ENCODE peak calls at places on chromosome 9, in five cellular contexts. One of them, this sample, is unnamed.

GRCh38 chr9:123616707-123617106 is 260.7 kb downstream of the CRB2 start:
- DNase-seq in activated B cell treated with CpG ODN at 0.5 μM for 24 hours: no peak
- DNase-seq in AG09319: no peak
- DNase-seq in ovary: no peak
- DNase-seq in A549: no peak
- DNase-seq in this sample: no peak

GRCh38 chr9:82763631-82764030 is 299.3 kb downstream of the RASEF start:
- DNase-seq in AG09319: no peak
- DNase-seq in A549: no peak
- DNase-seq in activated B cell treated with CpG ODN at 0.5 μM for 24 hours: no peak
- DNase-seq in ovary: no peak
- DNase-seq in this sample: no peak

GRCh38 chr9:7405924-7406604 is 393.5 kb downstream of the DMAC1 start:
- DNase-seq in AG09319: no peak
- DNase-seq in activated B cell treated with CpG ODN at 0.5 μM for 24 hours: no peak
- DNase-seq in A549: no peak
- DNase-seq in ovary: no peak
- DNase-seq in this sample: no peak

GRCh38 chr9:120876842-120877240 is at the start of gene PHF19:
- DNase-seq in ovary: peak; percentile 58
- DNase-seq in activated B cell treated with CpG ODN at 0.5 μM for 24 hours: no peak
- DNase-seq in A549: peak; percentile 78
- DNase-seq in AG09319: no peak
- DNase-seq in this sample: no peak

GRCh38 chr9:75833765-75834164 is 56.7 kb upstream of the PCSK5 start:
- DNase-seq in ovary: no peak
- DNase-seq in A549: no peak
- DNase-seq in AG09319: no peak
- DNase-seq in activated B cell treated with CpG ODN at 0.5 μM for 24 hours: no peak
- DNase-seq in this sample: no peak

GRCh38 chr9:99169982-99170761 is 51.6 kb downstream of the ALG2 start:
- DNase-seq in AG09319: no peak
- DNase-seq in activated B cell treated with CpG ODN at 0.5 μM for 24 hours: no peak
- DNase-seq in ovary: no peak
- DNase-seq in A549: no peak
- DNase-seq in this sample: no peak

GRCh38 chr9:115672477-115673316 is 480.9 kb upstream of the PAPPA start:
- DNase-seq in activated B cell treated with CpG ODN at 0.5 μM for 24 hours: no peak
- DNase-seq in ovary: no peak
- DNase-seq in AG09319: peak; percentile 95
- DNase-seq in A549: peak; percentile 84
- DNase-seq in this sample: peak; percentile 36

GRCh38 chr9:125989090-125989501 is 241.9 kb downstream of the PBX3 start:
- DNase-seq in A549: no peak
- DNase-seq in ovary: no peak
- DNase-seq in activated B cell treated with CpG ODN at 0.5 μM for 24 hours: no peak
- DNase-seq in AG09319: no peak
- DNase-seq in this sample: no peak

GRCh38 chr9:75640250-75640649 is 250.2 kb upstream of the PCSK5 start:
- DNase-seq in A549: no peak
- DNase-seq in AG09319: no peak
- DNase-seq in activated B cell treated with CpG ODN at 0.5 μM for 24 hours: no peak
- DNase-seq in ovary: no peak
- DNase-seq in this sample: no peak

GRCh38 chr9:70816891-70817290 is 304.5 kb downstream of the TRPM3 start:
- DNase-seq in activated B cell treated with CpG ODN at 0.5 μM for 24 hours: no peak
- DNase-seq in AG09319: no peak
- DNase-seq in A549: no peak
- DNase-seq in ovary: no peak
- DNase-seq in this sample: no peak

GRCh38 chr9:98521141-98521540 is 187.6 kb downstream of the GABBR2 start:
- DNase-seq in A549: no peak
- DNase-seq in ovary: no peak
- DNase-seq in activated B cell treated with CpG ODN at 0.5 μM for 24 hours: no peak
- DNase-seq in AG09319: no peak
- DNase-seq in this sample: no peak

GRCh38 chr9:70945301-70945700 is 176.1 kb downstream of the TRPM3 start:
- DNase-seq in activated B cell treated with CpG ODN at 0.5 μM for 24 hours: no peak
- DNase-seq in ovary: no peak
- DNase-seq in AG09319: no peak
- DNase-seq in A549: no peak
- DNase-seq in this sample: no peak

GRCh38 chr9:75892168-75892901 is 1.9 kb downstream of the PCSK5 start:
- DNase-seq in activated B cell treated with CpG ODN at 0.5 μM for 24 hours: no peak
- DNase-seq in ovary: peak; percentile 66
- DNase-seq in AG09319: no peak
- DNase-seq in A549: peak; percentile 35
- DNase-seq in this sample: peak; percentile 64

GRCh38 chr9:71549023-71549422 is 219.3 kb downstream of the CEMIP2 start:
- DNase-seq in ovary: no peak
- DNase-seq in AG09319: no peak
- DNase-seq in activated B cell treated with CpG ODN at 0.5 μM for 24 hours: no peak
- DNase-seq in A549: no peak
- DNase-seq in this sample: no peak

GRCh38 chr9:79896390-79896789 is 324.6 kb downstream of the TLE4 start:
- DNase-seq in ovary: no peak
- DNase-seq in A549: no peak
- DNase-seq in activated B cell treated with CpG ODN at 0.5 μM for 24 hours: no peak
- DNase-seq in AG09319: no peak
- DNase-seq in this sample: no peak

GRCh38 chr9:93557366-93558137 is 18.8 kb upstream of the PHF2 start:
- DNase-seq in ovary: no peak
- DNase-seq in activated B cell treated with CpG ODN at 0.5 μM for 24 hours: no peak
- DNase-seq in A549: no peak
- DNase-seq in AG09319: no peak
- DNase-seq in this sample: no peak

GRCh38 chr9:86035827-86036440 is 63.4 kb downstream of the GOLM1 start:
- DNase-seq in A549: no peak
- DNase-seq in ovary: no peak
- DNase-seq in activated B cell treated with CpG ODN at 0.5 μM for 24 hours: no peak
- DNase-seq in AG09319: no peak
- DNase-seq in this sample: no peak

GRCh38 chr9:21326526-21327139 is 8.6 kb downstream of the KLHL9 start:
- DNase-seq in ovary: no peak
- DNase-seq in A549: peak; percentile 40
- DNase-seq in activated B cell treated with CpG ODN at 0.5 μM for 24 hours: no peak
- DNase-seq in AG09319: no peak
- DNase-seq in this sample: no peak

GRCh38 chr9:83937861-83938455 is 16.7 kb upstream of the KIF27 start:
- DNase-seq in AG09319: no peak
- DNase-seq in ovary: no peak
- DNase-seq in activated B cell treated with CpG ODN at 0.5 μM for 24 hours: no peak
- DNase-seq in A549: peak; percentile 56
- DNase-seq in this sample: peak; percentile 28

GRCh38 chr9:89497181-89497963 is 541 bp downstream of the SEMA4D start:
- DNase-seq in AG09319: no peak
- DNase-seq in ovary: no peak
- DNase-seq in A549: peak; percentile 24
- DNase-seq in activated B cell treated with CpG ODN at 0.5 μM for 24 hours: peak; percentile 26
- DNase-seq in this sample: peak; percentile 13

GRCh38 chr9:73869261-73869660 is 627.9 kb upstream of the RORB start:
- DNase-seq in AG09319: no peak
- DNase-seq in activated B cell treated with CpG ODN at 0.5 μM for 24 hours: no peak
- DNase-seq in A549: no peak
- DNase-seq in ovary: no peak
- DNase-seq in this sample: peak; percentile 22

GRCh38 chr9:133572821-133573361 is 36.3 kb downstream of the FAM163B start:
- DNase-seq in ovary: no peak
- DNase-seq in activated B cell treated with CpG ODN at 0.5 μM for 24 hours: no peak
- DNase-seq in AG09319: no peak
- DNase-seq in A549: no peak
- DNase-seq in this sample: no peak

GRCh38 chr9:4691794-4692193 is 12.4 kb downstream of the CDC37L1 start:
- DNase-seq in AG09319: no peak
- DNase-seq in A549: no peak
- DNase-seq in activated B cell treated with CpG ODN at 0.5 μM for 24 hours: no peak
- DNase-seq in ovary: no peak
- DNase-seq in this sample: no peak

GRCh38 chr9:95992536-95992935 is 117.0 kb downstream of the ERCC6L2 start:
- DNase-seq in A549: no peak
- DNase-seq in activated B cell treated with CpG ODN at 0.5 μM for 24 hours: no peak
- DNase-seq in ovary: no peak
- DNase-seq in AG09319: no peak
- DNase-seq in this sample: no peak

GRCh38 chr9:127212453-127212852 is 52.1 kb upstream of the GARNL3 start:
- DNase-seq in ovary: no peak
- DNase-seq in A549: no peak
- DNase-seq in AG09319: no peak
- DNase-seq in activated B cell treated with CpG ODN at 0.5 μM for 24 hours: no peak
- DNase-seq in this sample: no peak

GRCh38 chr9:110578896-110579752 is at the start of gene SVEP1:
- DNase-seq in AG09319: no peak
- DNase-seq in ovary: peak; percentile 36
- DNase-seq in A549: peak; percentile 15
- DNase-seq in activated B cell treated with CpG ODN at 0.5 μM for 24 hours: no peak
- DNase-seq in this sample: no peak

GRCh38 chr9:116087246-116087645 is 66.3 kb upstream of the PAPPA start:
- DNase-seq in activated B cell treated with CpG ODN at 0.5 μM for 24 hours: no peak
- DNase-seq in AG09319: no peak
- DNase-seq in A549: peak; percentile 8
- DNase-seq in ovary: no peak
- DNase-seq in this sample: no peak

GRCh38 chr9:25850803-25851202 is 172.6 kb upstream of the TUSC1 start:
- DNase-seq in AG09319: no peak
- DNase-seq in ovary: no peak
- DNase-seq in activated B cell treated with CpG ODN at 0.5 μM for 24 hours: no peak
- DNase-seq in A549: no peak
- DNase-seq in this sample: no peak

GRCh38 chr9:96483733-96484240 is 33.8 kb downstream of the HABP4 start:
- DNase-seq in activated B cell treated with CpG ODN at 0.5 μM for 24 hours: no peak
- DNase-seq in ovary: no peak
- DNase-seq in A549: no peak
- DNase-seq in AG09319: no peak
- DNase-seq in this sample: no peak

GRCh38 chr9:77432053-77432452 is 216.1 kb downstream of the GNA14 start:
- DNase-seq in ovary: no peak
- DNase-seq in activated B cell treated with CpG ODN at 0.5 μM for 24 hours: no peak
- DNase-seq in AG09319: no peak
- DNase-seq in A549: no peak
- DNase-seq in this sample: no peak
- TF ChIP-seq CTCF in ovary: no peak
- TF ChIP-seq CTCF in activated B cell treated with CpG ODN at 0.5 μM for 24 hours: no peak
- TF ChIP-seq CTCF in AG09319: no peak
- TF ChIP-seq CTCF in A549: no peak
- TF ChIP-seq CTCF in this sample: no peak

GRCh38 chr9:136265561-136266355 is 20.1 kb upstream of the QSOX2 start:
- DNase-seq in activated B cell treated with CpG ODN at 0.5 μM for 24 hours: no peak
- DNase-seq in AG09319: no peak
- DNase-seq in ovary: no peak
- DNase-seq in A549: no peak
- DNase-seq in this sample: no peak

GRCh38 chr9:136268318-136268717 is 22.7 kb upstream of the QSOX2 start:
- DNase-seq in activated B cell treated with CpG ODN at 0.5 μM for 24 hours: no peak
- DNase-seq in A549: no peak
- DNase-seq in ovary: no peak
- DNase-seq in AG09319: no peak
- DNase-seq in this sample: no peak

GRCh38 chr9:136268776-136269175 is 23.2 kb upstream of the QSOX2 start:
- DNase-seq in activated B cell treated with CpG ODN at 0.5 μM for 24 hours: no peak
- DNase-seq in AG09319: no peak
- DNase-seq in A549: no peak
- DNase-seq in ovary: no peak
- DNase-seq in this sample: no peak

GRCh38 chr9:136264803-136265405 is 19.3 kb upstream of the QSOX2 start:
- DNase-seq in activated B cell treated with CpG ODN at 0.5 μM for 24 hours: no peak
- DNase-seq in A549: no peak
- DNase-seq in AG09319: no peak
- DNase-seq in ovary: no peak
- DNase-seq in this sample: no peak

GRCh38 chr9:136267261-136268111 is 21.9 kb upstream of the QSOX2 start:
- DNase-seq in AG09319: peak; percentile 54
- DNase-seq in A549: peak; percentile 89
- DNase-seq in ovary: peak; percentile 81
- DNase-seq in activated B cell treated with CpG ODN at 0.5 μM for 24 hours: peak; percentile 72
- DNase-seq in this sample: peak; percentile 72
- TF ChIP-seq CTCF in AG09319: peak; percentile 43
- TF ChIP-seq CTCF in A549: peak; percentile 29
- TF ChIP-seq CTCF in ovary: no peak
- TF ChIP-seq CTCF in activated B cell treated with CpG ODN at 0.5 μM for 24 hours: no peak
- TF ChIP-seq CTCF in this sample: no peak

GRCh38 chr9:19371942-19372341 is 8.1 kb downstream of the RPS6 start:
- DNase-seq in activated B cell treated with CpG ODN at 0.5 μM for 24 hours: no peak
- DNase-seq in ovary: no peak
- DNase-seq in A549: no peak
- DNase-seq in AG09319: no peak
- DNase-seq in this sample: no peak
- TF ChIP-seq CTCF in activated B cell treated with CpG ODN at 0.5 μM for 24 hours: no peak
- TF ChIP-seq CTCF in ovary: no peak
- TF ChIP-seq CTCF in A549: no peak
- TF ChIP-seq CTCF in AG09319: no peak
- TF ChIP-seq CTCF in this sample: no peak

DNA sequence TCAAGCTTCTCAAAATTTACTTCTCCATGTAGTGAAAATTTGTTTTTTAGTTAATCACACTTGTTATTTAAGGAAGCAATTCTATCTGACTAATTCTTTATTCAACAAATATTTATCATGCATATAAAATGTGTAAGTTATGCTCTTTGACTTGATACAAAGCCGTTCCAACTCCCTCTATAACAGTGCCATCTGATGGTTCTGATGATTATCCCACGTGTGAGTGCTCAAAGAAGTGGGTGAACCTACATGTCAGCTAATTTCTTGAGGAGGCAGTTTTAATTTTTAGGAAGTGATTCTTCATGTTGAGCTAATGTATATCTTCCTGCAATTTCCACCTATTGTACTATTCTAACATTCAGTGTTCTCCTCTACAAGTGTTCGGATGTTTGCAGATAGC is 88.8 kb upstream of the BRINP1 start:
- DNase-seq in A549: no peak
- DNase-seq in ovary: no peak
- DNase-seq in AG09319: no peak
- DNase-seq in activated B cell treated with CpG ODN at 0.5 μM for 24 hours: no peak
- DNase-seq in this sample: no peak
- TF ChIP-seq CTCF in A549: no peak
- TF ChIP-seq CTCF in ovary: no peak
- TF ChIP-seq CTCF in AG09319: no peak
- TF ChIP-seq CTCF in activated B cell treated with CpG ODN at 0.5 μM for 24 hours: no peak
- TF ChIP-seq CTCF in this sample: no peak

This sample was measured in Calu3.